ENCODE peak calls at places on chromosomes 16 and 17, in five cellular contexts. R is gastrocnemius medialis, F is left ventricle myocardium inferior, U is stomach, W is tibial nerve. B is an unnamed sample.

GRCh38 chr17:751269-752001 is 629 bp downstream of the GEMIN4 start:
- DNase-seq in R (no peak), F (peak), U (peak), W (no peak), B (peak)

GRCh38 chr16:89861648-89862047 is 11.7 kb upstream of the TCF25 start:
- DNase-seq in R (no peak), F (no peak), U (no peak), W (no peak), B (no peak)

GRCh38 chr16:81841709-81842108 is 62.6 kb downstream of the PLCG2 start:
- DNase-seq in R (no peak), F (no peak), U (no peak), W (no peak), B (no peak)

GRCh38 chr16:88839026-88839529 is 17.7 kb downstream of the GALNS start:
- DNase-seq in R (no peak), F (no peak), U (no peak), W (no peak), B (no peak)

GRCh38 chr16:85512716-85513115 is 100.4 kb upstream of the GSE1 start:
- DNase-seq in R (no peak), F (no peak), U (no peak), W (no peak), B (no peak)

GRCh38 chr17:48556534-48557401 is 11.9 kb upstream of the HOXB2 start:
- DNase-seq in R (no peak), F (no peak), U (no peak), W (no peak), B (no peak)

GRCh38 chr16:80200079-80200478 is 340.7 kb upstream of the DYNLRB2 start:
- DNase-seq in R (no peak), F (no peak), U (no peak), W (no peak), B (no peak)

GRCh38 chr17:56478836-56479447 is 114.6 kb upstream of the NOG start:
- DNase-seq in R (no peak), F (no peak), U (no peak), W (no peak), B (no peak)

GRCh38 chr17:42760652-42761581 is at the start of gene RAMP2:
- DNase-seq in R (no peak), F (peak), U (peak), W (no peak), B (no peak)

GRCh38 chr17:39677072-39677471 is 8.8 kb downstream of the PNMT start:
- DNase-seq in R (no peak), F (no peak), U (no peak), W (no peak), B (no peak)

GRCh38 chr16:83393196-83393981 is 414.4 kb upstream of the HSBP1 start:
- DNase-seq in R (no peak), F (no peak), U (no peak), W (no peak), B (no peak)

GRCh38 chr17:66215529-66215911 is 13.7 kb downstream of the APOH start:
- DNase-seq in R (no peak), F (no peak), U (no peak), W (no peak), B (no peak)

GRCh38 chr16:57115504-57116182 is 23.3 kb downstream of the CPNE2 start:
- DNase-seq in R (no peak), F (peak), U (no peak), W (no peak), B (no peak)

GRCh38 chr17:76139801-76140660 is 1.0 kb downstream of the FOXJ1 start:
- DNase-seq in R (no peak), F (no peak), U (no peak), W (no peak), B (peak)

GRCh38 chr17:9274119-9274445 is 252.8 kb downstream of the NTN1 start:
- DNase-seq in R (no peak), F (no peak), U (no peak), W (no peak), B (no peak)

GRCh38 chr16:11299865-11300559 is 18.9 kb upstream of the PRM1 start:
- DNase-seq in R (no peak), F (no peak), U (no peak), W (no peak), B (no peak)

GRCh38 chr17:17963066-17963465 is 9.1 kb downstream of the TOM1L2 start:
- DNase-seq in R (no peak), F (no peak), U (no peak), W (no peak), B (no peak)

GRCh38 chr17:46159686-46160085 is 33.5 kb downstream of the KANSL1 start:
- DNase-seq in R (no peak), F (no peak), U (no peak), W (no peak), B (no peak)

GRCh38 chr17:42414782-42415409 is 8.2 kb downstream of the CAVIN1 start:
- DNase-seq in R (no peak), F (no peak), U (no peak), W (no peak), B (no peak)

GRCh38 chr16:86479419-86479818 is 30.9 kb upstream of the FOXF1 start:
- DNase-seq in R (no peak), F (no peak), U (no peak), W (no peak), B (no peak)

GRCh38 chr17:31549121-31549524 is 157.6 kb downstream of the RAB11FIP4 start:
- DNase-seq in R (no peak), F (no peak), U (no peak), W (no peak), B (no peak)

GRCh38 chr16:4868046-4868445 is 20.8 kb downstream of the UBN1 start:
- DNase-seq in R (no peak), F (no peak), U (no peak), W (no peak), B (no peak)

GRCh38 chr16:54890381-54890780 is 40.3 kb upstream of the IRX5 start:
- DNase-seq in R (no peak), F (no peak), U (no peak), W (no peak), B (no peak)

GRCh38 chr17:17971431-17972125 is 622 bp downstream of the TOM1L2 start:
- DNase-seq in R (peak), F (peak), U (peak), W (no peak), B (peak)

GRCh38 chr16:16185095-16185494 is 38.2 kb downstream of the ABCC6 start:
- DNase-seq in R (no peak), F (no peak), U (no peak), W (no peak), B (no peak)

GRCh38 chr17:54864636-54865420 is 35.8 kb upstream of the TOM1L1 start:
- DNase-seq in R (no peak), F (no peak), U (no peak), W (no peak), B (no peak)

GRCh38 chr16:12311887-12312286 is 335.4 kb downstream of the SNX29 start:
- DNase-seq in R (no peak), F (no peak), U (no peak), W (no peak), B (no peak)

GRCh38 chr16:81522141-81522701 is 77.6 kb downstream of the CMIP start:
- DNase-seq in R (no peak), F (no peak), U (no peak), W (no peak), B (no peak)

GRCh38 chr17:75024686-75025397 is 12.4 kb downstream of the MRPL58 start:
- DNase-seq in R (no peak), F (no peak), U (no peak), W (no peak), B (no peak)

GRCh38 chr17:65035704-65036103 is 20.8 kb downstream of the GNA13 start:
- DNase-seq in R (no peak), F (no peak), U (no peak), W (no peak), B (no peak)
- TF ChIP-seq CTCF in R (no peak), F (no peak), U (no peak), W (no peak), B (no peak)

GRCh38 chr16:66576306-66576705 is 3.0 kb upstream of the CMTM2 start:
- DNase-seq in R (no peak), F (no peak), U (no peak), W (no peak), B (no peak)

GRCh38 chr16:66580605-66581209 is 1.4 kb downstream of the CMTM2 start:
- DNase-seq in R (no peak), F (no peak), U (no peak), W (no peak), B (no peak)

GRCh38 chr16:66578596-66579531 is at the start of gene CMTM2:
- DNase-seq in R (no peak), F (no peak), U (no peak), W (no peak), B (no peak)

GRCh38 chr16:66585477-66586239 is 6.4 kb downstream of the CMTM2 start:
- DNase-seq in R (no peak), F (no peak), U (no peak), W (no peak), B (no peak)

GRCh38 chr16:66581246-66581952 is 2.1 kb downstream of the CMTM2 start:
- DNase-seq in R (no peak), F (no peak), U (no peak), W (no peak), B (no peak)
- H3K27ac ChIP-seq in R (no peak), F (no peak), U (no peak), W (no peak), B (no peak)

GRCh38 chr16:23877107-23878070 is 41.6 kb downstream of the PRKCB start:
- DNase-seq in R (no peak), F (no peak), U (no peak), W (no peak), B (no peak)
- TF ChIP-seq CTCF in R (no peak), F (no peak), U (no peak), W (no peak), B (no peak)

GRCh38 chr17:82399601-82400101 is 18.5 kb upstream of the HEXD start:
- DNase-seq in R (peak), F (no peak), U (no peak), W (no peak), B (no peak)

GRCh38 chr17:82400206-82400605 is 17.9 kb upstream of the HEXD start:
- DNase-seq in R (no peak), F (no peak), U (no peak), W (no peak), B (no peak)

GRCh38 chr17:82402865-82403264 is 15.3 kb upstream of the HEXD start:
- DNase-seq in R (no peak), F (no peak), U (no peak), W (no peak), B (no peak)

GRCh38 chr17:82399030-82399429 is 19.1 kb upstream of the HEXD start:
- DNase-seq in R (peak), F (peak), U (no peak), W (peak), B (no peak)

GRCh38 chr17:82400830-82401229 is 17.3 kb upstream of the HEXD start:
- DNase-seq in R (no peak), F (peak), U (peak), W (no peak), B (peak)
- H3K27ac ChIP-seq in R (no peak), F (no peak), U (no peak), W (no peak), B (no peak)

GRCh38 chr16:48117217-48118105 is 38.3 kb downstream of the ABCC12 start:
- DNase-seq in R (no peak), F (peak), U (no peak), W (no peak), B (peak)
- TF ChIP-seq CTCF in R (peak), F (peak), U (no peak), W (peak), B (peak)

DNA sequence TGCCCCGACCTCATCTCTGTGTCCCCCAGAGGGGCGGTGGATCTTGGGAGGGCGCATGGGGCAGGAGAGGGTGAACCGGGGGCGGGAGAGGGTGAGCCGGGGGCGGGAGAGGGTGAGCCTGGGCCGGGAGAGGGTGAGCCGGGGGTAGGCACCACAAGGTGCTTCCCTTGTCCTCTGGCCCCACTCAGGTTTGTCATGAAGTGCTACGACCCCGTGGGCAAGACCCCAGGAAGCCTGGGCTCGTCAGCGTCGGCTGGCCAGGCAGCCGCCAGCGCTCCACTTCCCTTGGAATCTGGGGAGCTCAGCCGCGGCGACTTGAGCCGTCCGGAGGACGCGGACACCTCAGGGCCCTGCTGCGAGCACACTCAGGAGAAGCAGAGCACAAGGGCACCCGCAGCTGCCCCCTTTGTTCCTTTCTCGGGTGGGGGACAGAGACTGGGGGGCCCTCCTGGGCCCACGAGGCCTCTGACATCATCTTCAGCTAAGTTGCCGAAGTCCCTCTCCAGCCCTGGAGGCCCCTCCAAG is 18.9 kb downstream of the ASPSCR1 start:
- DNase-seq in R (no peak), F (no peak), U (no peak), W (no peak), B (no peak)
- H3K27ac ChIP-seq in R (no peak), F (no peak), U (no peak), W (no peak), B (no peak)

GRCh38 chr17:34527908-34528470 is 51.4 kb upstream of the TMEM132E start:
- DNase-seq in R (no peak), F (no peak), U (no peak), W (no peak), B (no peak)
- TF ChIP-seq CTCF in R (no peak), F (no peak), U (no peak), W (no peak), B (no peak)

GRCh38 chr17:29155966-29156338 is 24.2 kb downstream of the MYO18A start:
- DNase-seq in R (no peak), F (no peak), U (no peak), W (no peak), B (no peak)
- H3K27ac ChIP-seq in R (peak), F (peak), U (peak), W (peak), B (peak)